ENCODE peak calls at places on chromosome 20, in five cellular contexts. One of them, this sample, is unnamed.

GRCh38 chr20:18928626-18929025 is 115.0 kb downstream of the SCP2D1 start:
- DNase-seq in cardiac fibroblast: no peak
- DNase-seq in GM06990: no peak
- DNase-seq in neural crest cell: no peak
- DNase-seq in cardiac muscle cell: no peak
- DNase-seq in this sample: no peak

GRCh38 chr20:15708984-15709598 is 864.2 kb downstream of the KIF16B start:
- DNase-seq in neural crest cell: peak; percentile 67
- DNase-seq in GM06990: peak; percentile 28
- DNase-seq in cardiac muscle cell: peak; percentile 32
- DNase-seq in cardiac fibroblast: peak; percentile 16
- DNase-seq in this sample: peak; percentile 64

GRCh38 chr20:15951711-15952110 is 621.5 kb downstream of the KIF16B start:
- DNase-seq in GM06990: no peak
- DNase-seq in cardiac muscle cell: no peak
- DNase-seq in neural crest cell: no peak
- DNase-seq in cardiac fibroblast: no peak
- DNase-seq in this sample: no peak

GRCh38 chr20:32195581-32195980 is 12.0 kb downstream of the PLAGL2 start:
- DNase-seq in neural crest cell: no peak
- DNase-seq in GM06990: no peak
- DNase-seq in cardiac muscle cell: no peak
- DNase-seq in cardiac fibroblast: no peak
- DNase-seq in this sample: no peak

GRCh38 chr20:50561379-50562078 is 51.3 kb downstream of the PTPN1 start:
- DNase-seq in cardiac muscle cell: peak; percentile 93
- DNase-seq in cardiac fibroblast: peak; percentile 93
- DNase-seq in neural crest cell: no peak
- DNase-seq in GM06990: peak; percentile 59
- DNase-seq in this sample: no peak

GRCh38 chr20:50726955-50727791 is 4.2 kb upstream of the PARD6B start:
- DNase-seq in neural crest cell: no peak
- DNase-seq in GM06990: no peak
- DNase-seq in cardiac muscle cell: no peak
- DNase-seq in cardiac fibroblast: no peak
- DNase-seq in this sample: no peak

GRCh38 chr20:58891076-58891685 is 38.7 kb downstream of the GNAS start:
- DNase-seq in GM06990: peak; percentile 82
- DNase-seq in neural crest cell: peak; percentile 59
- DNase-seq in cardiac fibroblast: peak; percentile 85
- DNase-seq in cardiac muscle cell: peak; percentile 85
- DNase-seq in this sample: peak; percentile 91

GRCh38 chr20:2759603-2760360 is 40.6 kb downstream of the CPXM1 start:
- DNase-seq in GM06990: no peak
- DNase-seq in neural crest cell: no peak
- DNase-seq in cardiac muscle cell: no peak
- DNase-seq in cardiac fibroblast: no peak
- DNase-seq in this sample: no peak

GRCh38 chr20:53579581-53580375 is 13.9 kb downstream of the ZNF217 start:
- DNase-seq in cardiac fibroblast: peak; percentile 86
- DNase-seq in cardiac muscle cell: peak; percentile 88
- DNase-seq in neural crest cell: no peak
- DNase-seq in GM06990: no peak
- DNase-seq in this sample: no peak

GRCh38 chr20:18793625-18794427 is 19.8 kb upstream of the SCP2D1 start:
- DNase-seq in GM06990: peak; percentile 85
- DNase-seq in cardiac fibroblast: peak; percentile 89
- DNase-seq in cardiac muscle cell: peak; percentile 92
- DNase-seq in neural crest cell: peak; percentile 64
- DNase-seq in this sample: peak; percentile 85

GRCh38 chr20:58893355-58894151 is 41.0 kb downstream of the GNAS start:
- DNase-seq in cardiac muscle cell: no peak
- DNase-seq in neural crest cell: no peak
- DNase-seq in GM06990: no peak
- DNase-seq in cardiac fibroblast: no peak
- DNase-seq in this sample: no peak

GRCh38 chr20:1895674-1896496 is 678 bp downstream of the SIRPA start:
- DNase-seq in GM06990: no peak
- DNase-seq in neural crest cell: no peak
- DNase-seq in cardiac muscle cell: peak; percentile 39
- DNase-seq in cardiac fibroblast: no peak
- DNase-seq in this sample: peak; percentile 44

GRCh38 chr20:44224651-44225050 is 14.1 kb upstream of the OSER1 start:
- DNase-seq in cardiac muscle cell: no peak
- DNase-seq in neural crest cell: no peak
- DNase-seq in cardiac fibroblast: no peak
- DNase-seq in GM06990: no peak
- DNase-seq in this sample: no peak

GRCh38 chr20:45765307-45765910 is 26.3 kb downstream of the WFDC3 start:
- DNase-seq in neural crest cell: no peak
- DNase-seq in cardiac fibroblast: no peak
- DNase-seq in cardiac muscle cell: no peak
- DNase-seq in GM06990: no peak
- DNase-seq in this sample: no peak

GRCh38 chr20:50975701-50976330 is 17.2 kb downstream of the MOCS3 start:
- DNase-seq in neural crest cell: no peak
- DNase-seq in cardiac muscle cell: no peak
- DNase-seq in GM06990: no peak
- DNase-seq in cardiac fibroblast: no peak
- DNase-seq in this sample: no peak

GRCh38 chr20:45363611-45364492 is 896 bp downstream of the SYS1 start:
- DNase-seq in neural crest cell: no peak
- DNase-seq in GM06990: no peak
- DNase-seq in cardiac muscle cell: no peak
- DNase-seq in cardiac fibroblast: no peak
- DNase-seq in this sample: no peak

GRCh38 chr20:51444472-51444871 is 98.0 kb downstream of the NFATC2 start:
- DNase-seq in neural crest cell: no peak
- DNase-seq in cardiac muscle cell: peak; percentile 70
- DNase-seq in GM06990: no peak
- DNase-seq in cardiac fibroblast: peak; percentile 57
- DNase-seq in this sample: no peak

GRCh38 chr20:58519940-58520712 is 4.9 kb upstream of the APCDD1L start:
- DNase-seq in neural crest cell: no peak
- DNase-seq in GM06990: no peak
- DNase-seq in cardiac muscle cell: no peak
- DNase-seq in cardiac fibroblast: no peak
- DNase-seq in this sample: no peak

GRCh38 chr20:64102647-64103354 is 4.6 kb downstream of the NPBWR2 start:
- DNase-seq in GM06990: no peak
- DNase-seq in neural crest cell: no peak
- DNase-seq in cardiac fibroblast: no peak
- DNase-seq in cardiac muscle cell: no peak
- DNase-seq in this sample: no peak

GRCh38 chr20:47456952-47457724 is 44.5 kb upstream of the NCOA3 start:
- DNase-seq in cardiac muscle cell: peak; percentile 68
- DNase-seq in cardiac fibroblast: peak; percentile 56
- DNase-seq in GM06990: no peak
- DNase-seq in neural crest cell: no peak
- DNase-seq in this sample: no peak

GRCh38 chr20:39698706-39699211 is 736.6 kb downstream of the DHX35 start:
- DNase-seq in cardiac muscle cell: no peak
- DNase-seq in neural crest cell: no peak
- DNase-seq in cardiac fibroblast: no peak
- DNase-seq in GM06990: no peak
- DNase-seq in this sample: no peak

GRCh38 chr20:51175156-51175555 is 152.2 kb upstream of the KCNG1 start:
- DNase-seq in cardiac muscle cell: no peak
- DNase-seq in GM06990: no peak
- DNase-seq in neural crest cell: no peak
- DNase-seq in cardiac fibroblast: no peak
- DNase-seq in this sample: no peak

GRCh38 chr20:44832724-44833123 is 22.4 kb upstream of the RIMS4 start:
- DNase-seq in GM06990: no peak
- DNase-seq in cardiac muscle cell: peak; percentile 57
- DNase-seq in neural crest cell: no peak
- DNase-seq in cardiac fibroblast: peak; percentile 36
- DNase-seq in this sample: no peak

GRCh38 chr20:3686867-3687321 is 5.1 kb upstream of the ADAM33 start:
- DNase-seq in neural crest cell: no peak
- DNase-seq in GM06990: no peak
- DNase-seq in cardiac muscle cell: peak; percentile 95
- DNase-seq in cardiac fibroblast: peak; percentile 94
- DNase-seq in this sample: no peak

GRCh38 chr20:57250607-57251343 is 15.7 kb downstream of the BMP7 start:
- DNase-seq in cardiac fibroblast: no peak
- DNase-seq in GM06990: no peak
- DNase-seq in cardiac muscle cell: no peak
- DNase-seq in neural crest cell: no peak
- DNase-seq in this sample: no peak

GRCh38 chr20:10603971-10604864 is 69.6 kb downstream of the JAG1 start:
- DNase-seq in cardiac fibroblast: peak; percentile 89
- DNase-seq in GM06990: no peak
- DNase-seq in neural crest cell: peak; percentile 31
- DNase-seq in cardiac muscle cell: peak; percentile 90
- DNase-seq in this sample: no peak

GRCh38 chr20:50815162-50815989 is 20.5 kb downstream of the BCAS4 start:
- DNase-seq in cardiac fibroblast: no peak
- DNase-seq in neural crest cell: no peak
- DNase-seq in cardiac muscle cell: no peak
- DNase-seq in GM06990: no peak
- DNase-seq in this sample: no peak

GRCh38 chr20:58241766-58242465 is 13.5 kb upstream of the ANKRD60 start:
- DNase-seq in neural crest cell: no peak
- DNase-seq in cardiac muscle cell: no peak
- DNase-seq in GM06990: no peak
- DNase-seq in cardiac fibroblast: no peak
- DNase-seq in this sample: no peak

GRCh38 chr20:48474022-48474421 is 353.8 kb downstream of the PREX1 start:
- DNase-seq in cardiac fibroblast: no peak
- DNase-seq in neural crest cell: no peak
- DNase-seq in cardiac muscle cell: no peak
- DNase-seq in GM06990: no peak
- DNase-seq in this sample: no peak

GRCh38 chr20:31845300-31845863 is at the start of gene FOXS1:
- DNase-seq in GM06990: no peak
- DNase-seq in cardiac fibroblast: peak; percentile 23
- DNase-seq in neural crest cell: peak; percentile 37
- DNase-seq in cardiac muscle cell: peak; percentile 18
- DNase-seq in this sample: no peak

GRCh38 chr20:25005661-25006060 is 13.1 kb upstream of the APMAP start:
- DNase-seq in GM06990: no peak
- DNase-seq in neural crest cell: no peak
- DNase-seq in cardiac fibroblast: no peak
- DNase-seq in cardiac muscle cell: no peak
- DNase-seq in this sample: no peak

GRCh38 chr20:5362771-5363170 is 46.0 kb upstream of the PROKR2 start:
- DNase-seq in cardiac muscle cell: no peak
- DNase-seq in GM06990: no peak
- DNase-seq in cardiac fibroblast: no peak
- DNase-seq in neural crest cell: no peak
- DNase-seq in this sample: no peak

GRCh38 chr20:57573176-57573575 is 12.3 kb downstream of the PCK1 start:
- DNase-seq in GM06990: no peak
- DNase-seq in cardiac fibroblast: no peak
- DNase-seq in cardiac muscle cell: no peak
- DNase-seq in neural crest cell: no peak
- DNase-seq in this sample: no peak

GRCh38 chr20:4483481-4483880 is 238.2 kb upstream of the PRND start:
- DNase-seq in GM06990: no peak
- DNase-seq in cardiac muscle cell: peak; percentile 69
- DNase-seq in cardiac fibroblast: peak; percentile 49
- DNase-seq in neural crest cell: no peak
- DNase-seq in this sample: no peak

GRCh38 chr20:3843490-3843889 is 3.1 kb upstream of the MAVS start:
- DNase-seq in cardiac fibroblast: peak; percentile 67
- DNase-seq in neural crest cell: no peak
- DNase-seq in GM06990: no peak
- DNase-seq in cardiac muscle cell: peak; percentile 59
- DNase-seq in this sample: no peak

DNA sequence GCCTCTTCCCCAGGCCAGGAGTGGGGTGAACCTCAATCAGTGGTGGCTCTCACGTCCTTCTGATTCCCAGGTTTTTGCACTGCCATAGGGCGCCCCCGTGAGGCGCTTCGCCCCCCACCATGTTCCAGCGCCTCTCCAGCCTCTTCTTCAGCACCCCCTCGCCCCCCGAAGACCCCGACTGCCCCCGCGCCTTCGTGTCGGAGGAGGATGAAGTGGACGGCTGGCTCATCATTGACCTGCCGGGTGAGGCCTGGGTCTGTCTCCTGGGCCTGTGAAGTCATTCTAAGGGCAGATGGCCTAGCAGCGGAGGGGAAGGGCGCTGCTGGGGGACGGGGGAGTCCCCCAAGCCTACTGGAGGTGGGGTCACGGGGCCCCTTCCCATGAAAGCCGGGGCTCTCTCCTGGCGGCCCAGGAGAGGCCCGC is 4.5 kb downstream of the TP53INP2 start:
- DNase-seq in GM06990: no peak
- DNase-seq in cardiac muscle cell: peak; percentile 48
- DNase-seq in cardiac fibroblast: peak; percentile 55
- DNase-seq in neural crest cell: peak; percentile 57
- DNase-seq in this sample: peak; percentile 73
- TF ChIP-seq CTCF in GM06990: peak; percentile 77
- TF ChIP-seq CTCF in cardiac muscle cell: peak; percentile 52
- TF ChIP-seq CTCF in cardiac fibroblast: peak; percentile 35
- TF ChIP-seq CTCF in neural crest cell: peak; percentile 67
- TF ChIP-seq CTCF in this sample: peak; percentile 59

GRCh38 chr20:43209831-43210230 is 20.1 kb upstream of the PTPRT start:
- DNase-seq in cardiac muscle cell: no peak
- DNase-seq in GM06990: no peak
- DNase-seq in cardiac fibroblast: no peak
- DNase-seq in neural crest cell: no peak
- DNase-seq in this sample: no peak

GRCh38 chr20:43205699-43206098 is 16.0 kb upstream of the PTPRT start:
- DNase-seq in GM06990: no peak
- DNase-seq in cardiac fibroblast: no peak
- DNase-seq in neural crest cell: no peak
- DNase-seq in cardiac muscle cell: no peak
- DNase-seq in this sample: no peak
- TF ChIP-seq CTCF in GM06990: no peak
- TF ChIP-seq CTCF in cardiac fibroblast: no peak
- TF ChIP-seq CTCF in neural crest cell: peak; percentile 20
- TF ChIP-seq CTCF in cardiac muscle cell: no peak
- TF ChIP-seq CTCF in this sample: no peak

GRCh38 chr20:62427172-62428007 is at the start of gene RBBP8NL:
- DNase-seq in cardiac muscle cell: no peak
- DNase-seq in neural crest cell: no peak
- DNase-seq in cardiac fibroblast: no peak
- DNase-seq in GM06990: no peak
- DNase-seq in this sample: no peak
- TF ChIP-seq CTCF in cardiac muscle cell: no peak
- TF ChIP-seq CTCF in neural crest cell: no peak
- TF ChIP-seq CTCF in cardiac fibroblast: no peak
- TF ChIP-seq CTCF in GM06990: no peak
- TF ChIP-seq CTCF in this sample: no peak

GRCh38 chr20:9460518-9460917 is 53.9 kb upstream of the LAMP5 start:
- DNase-seq in cardiac muscle cell: peak; percentile 25
- DNase-seq in neural crest cell: no peak
- DNase-seq in GM06990: no peak
- DNase-seq in cardiac fibroblast: peak; percentile 44
- DNase-seq in this sample: no peak

GRCh38 chr20:9454781-9455180 is 59.6 kb upstream of the LAMP5 start:
- DNase-seq in cardiac muscle cell: no peak
- DNase-seq in neural crest cell: no peak
- DNase-seq in GM06990: no peak
- DNase-seq in cardiac fibroblast: no peak
- DNase-seq in this sample: no peak

GRCh38 chr20:9457055-9457454 is 57.3 kb upstream of the LAMP5 start:
- DNase-seq in neural crest cell: no peak
- DNase-seq in GM06990: no peak
- DNase-seq in cardiac muscle cell: no peak
- DNase-seq in cardiac fibroblast: no peak
- DNase-seq in this sample: no peak

GRCh38 chr20:9458075-9458818 is 56.1 kb upstream of the LAMP5 start:
- DNase-seq in GM06990: no peak
- DNase-seq in cardiac fibroblast: peak; percentile 5
- DNase-seq in cardiac muscle cell: peak; percentile 11
- DNase-seq in neural crest cell: no peak
- DNase-seq in this sample: no peak
- TF ChIP-seq CTCF in GM06990: peak; percentile 69
- TF ChIP-seq CTCF in cardiac fibroblast: peak; percentile 21
- TF ChIP-seq CTCF in cardiac muscle cell: peak; percentile 20
- TF ChIP-seq CTCF in neural crest cell: peak; percentile 35
- TF ChIP-seq CTCF in this sample: no peak